ENCODE peak calls at places on chromosomes 7 and 10, in five cellular contexts. S is cardiac muscle cell; U is GM04503; E is activated naive CD4-positive, alpha-beta T cell treated with Interleukin-2 at 50 U/mL for 16 hours; C is choroid plexus epithelial cell. Q is an unnamed sample.

GRCh38 chr7:130697791-130698190 is 11.4 kb upstream of the TSGA13 start:
- DNase-seq in S (no peak), C (no peak), U (no peak), E (no peak), Q (no peak)

GRCh38 chr10:31142026-31142425 is 110.4 kb upstream of the ZNF438 start:
- DNase-seq in E (no peak), S (no peak), C (peak), U (peak), Q (peak)

GRCh38 chr7:8205572-8205971 is 56.4 kb downstream of the ICA1 start:
- DNase-seq in S (no peak), U (no peak), C (no peak), E (no peak), Q (no peak)

GRCh38 chr10:6191569-6191968 is 11.2 kb upstream of the PFKFB3 start:
- DNase-seq in C (no peak), S (no peak), U (no peak), E (no peak), Q (no peak)

GRCh38 chr7:26397326-26397725 is 105.7 kb downstream of the SNX10 start:
- DNase-seq in U (no peak), C (no peak), E (no peak), S (no peak), Q (no peak)

GRCh38 chr10:30284860-30285594 is 64.1 kb downstream of the MTPAP start:
- DNase-seq in E (no peak), U (no peak), C (peak), S (peak), Q (peak)

GRCh38 chr10:22503315-22504090 is 158.2 kb downstream of the SPAG6 start:
- DNase-seq in C (no peak), E (no peak), U (no peak), S (no peak), Q (no peak)

GRCh38 chr7:141190467-141190866 is 116.6 kb downstream of the TMEM178B start:
- DNase-seq in S (no peak), U (no peak), E (no peak), C (no peak), Q (no peak)

GRCh38 chr10:24969732-24970330 is 17.4 kb upstream of the PRTFDC1 start:
- DNase-seq in C (no peak), S (no peak), E (no peak), U (peak), Q (peak)

GRCh38 chr7:92809397-92810241 is 26.8 kb downstream of the CDK6 start:
- DNase-seq in C (peak), U (peak), E (peak), S (peak), Q (peak)